ENCODE peak calls at places on chromosome 15, in six cellular contexts. One of them, this sample, is unnamed.

GRCh38 chr15:64943512-64944225 is 32.0 kb downstream of the ANKDD1A start:
- DNase-seq in breast epithelium: no peak
- DNase-seq in sigmoid colon: no peak
- DNase-seq in transverse colon: no peak
- DNase-seq in spleen: no peak
- DNase-seq in SK-N-SH: no peak
- DNase-seq in this sample: no peak

GRCh38 chr15:61681676-61682075 is 378.6 kb downstream of the VPS13C start:
- DNase-seq in transverse colon: no peak
- DNase-seq in breast epithelium: no peak
- DNase-seq in spleen: no peak
- DNase-seq in SK-N-SH: no peak
- DNase-seq in sigmoid colon: no peak
- DNase-seq in this sample: no peak

GRCh38 chr15:70547846-70548487 is 215.4 kb downstream of the UACA start:
- DNase-seq in transverse colon: no peak
- DNase-seq in breast epithelium: no peak
- DNase-seq in spleen: no peak
- DNase-seq in SK-N-SH: no peak
- DNase-seq in sigmoid colon: no peak
- DNase-seq in this sample: no peak

GRCh38 chr15:95138604-95139270 is 907.4 kb downstream of the MCTP2 start:
- DNase-seq in breast epithelium: no peak
- DNase-seq in transverse colon: no peak
- DNase-seq in SK-N-SH: no peak
- DNase-seq in sigmoid colon: no peak
- DNase-seq in spleen: no peak
- DNase-seq in this sample: no peak

GRCh38 chr15:64804619-64805018 is 20.8 kb downstream of the PIF1 start:
- DNase-seq in spleen: no peak
- DNase-seq in SK-N-SH: no peak
- DNase-seq in transverse colon: no peak
- DNase-seq in sigmoid colon: no peak
- DNase-seq in breast epithelium: no peak
- DNase-seq in this sample: no peak

GRCh38 chr15:80536231-80536630 is 132.0 kb downstream of the ARNT2 start:
- DNase-seq in sigmoid colon: no peak
- DNase-seq in spleen: no peak
- DNase-seq in transverse colon: no peak
- DNase-seq in breast epithelium: no peak
- DNase-seq in SK-N-SH: no peak
- DNase-seq in this sample: no peak

GRCh38 chr15:78206326-78207109 is 27.8 kb downstream of the ACSBG1 start:
- DNase-seq in transverse colon: no peak
- DNase-seq in breast epithelium: peak
- DNase-seq in SK-N-SH: no peak
- DNase-seq in spleen: no peak
- DNase-seq in sigmoid colon: no peak
- DNase-seq in this sample: no peak

GRCh38 chr15:66294932-66295235 is 1.5 kb downstream of the DIS3L start:
- DNase-seq in sigmoid colon: no peak
- DNase-seq in breast epithelium: no peak
- DNase-seq in transverse colon: no peak
- DNase-seq in SK-N-SH: no peak
- DNase-seq in spleen: no peak
- DNase-seq in this sample: no peak

GRCh38 chr15:58307313-58307961 is 124.4 kb upstream of the LIPC start:
- DNase-seq in transverse colon: no peak
- DNase-seq in sigmoid colon: no peak
- DNase-seq in SK-N-SH: peak
- DNase-seq in spleen: no peak
- DNase-seq in breast epithelium: no peak
- DNase-seq in this sample: no peak

GRCh38 chr15:101190196-101190595 is 61.7 kb downstream of the CHSY1 start:
- DNase-seq in breast epithelium: no peak
- DNase-seq in SK-N-SH: no peak
- DNase-seq in sigmoid colon: no peak
- DNase-seq in spleen: no peak
- DNase-seq in transverse colon: no peak
- DNase-seq in this sample: no peak

GRCh38 chr15:79608041-79608440 is 175.9 kb downstream of the MINAR1 start:
- DNase-seq in SK-N-SH: peak
- DNase-seq in sigmoid colon: no peak
- DNase-seq in spleen: no peak
- DNase-seq in breast epithelium: no peak
- DNase-seq in transverse colon: no peak
- DNase-seq in this sample: no peak

GRCh38 chr15:56325186-56325585 is 40.0 kb upstream of the TEX9 start:
- DNase-seq in transverse colon: no peak
- DNase-seq in SK-N-SH: no peak
- DNase-seq in breast epithelium: no peak
- DNase-seq in sigmoid colon: no peak
- DNase-seq in spleen: no peak
- DNase-seq in this sample: no peak

GRCh38 chr15:65198571-65198970 is 12.7 kb downstream of the CILP start:
- DNase-seq in breast epithelium: no peak
- DNase-seq in transverse colon: no peak
- DNase-seq in spleen: no peak
- DNase-seq in SK-N-SH: no peak
- DNase-seq in sigmoid colon: no peak
- DNase-seq in this sample: no peak

GRCh38 chr15:80404719-80405553 is 754 bp downstream of the ARNT2 start:
- DNase-seq in SK-N-SH: peak
- DNase-seq in transverse colon: no peak
- DNase-seq in breast epithelium: no peak
- DNase-seq in sigmoid colon: no peak
- DNase-seq in spleen: no peak
- DNase-seq in this sample: no peak

GRCh38 chr15:93415576-93415975 is 326.6 kb upstream of the RGMA start:
- DNase-seq in transverse colon: no peak
- DNase-seq in sigmoid colon: no peak
- DNase-seq in breast epithelium: no peak
- DNase-seq in SK-N-SH: no peak
- DNase-seq in spleen: no peak
- DNase-seq in this sample: no peak

GRCh38 chr15:90594297-90594696 is 64.6 kb downstream of the CRTC3 start:
- DNase-seq in transverse colon: peak
- DNase-seq in spleen: peak
- DNase-seq in SK-N-SH: no peak
- DNase-seq in breast epithelium: peak
- DNase-seq in sigmoid colon: peak
- DNase-seq in this sample: no peak

GRCh38 chr15:99090011-99090699 is 14.7 kb upstream of the SYNM start:
- DNase-seq in breast epithelium: no peak
- DNase-seq in SK-N-SH: no peak
- DNase-seq in transverse colon: peak
- DNase-seq in spleen: no peak
- DNase-seq in sigmoid colon: no peak
- DNase-seq in this sample: no peak

GRCh38 chr15:67065531-67066005 is at the start of gene SMAD3:
- DNase-seq in spleen: peak
- DNase-seq in SK-N-SH: peak
- DNase-seq in breast epithelium: peak
- DNase-seq in sigmoid colon: peak
- DNase-seq in transverse colon: peak
- DNase-seq in this sample: no peak

GRCh38 chr15:88759872-88760271 is 43.4 kb upstream of the ACAN start:
- DNase-seq in sigmoid colon: no peak
- DNase-seq in SK-N-SH: no peak
- DNase-seq in breast epithelium: no peak
- DNase-seq in spleen: no peak
- DNase-seq in transverse colon: no peak
- DNase-seq in this sample: no peak

GRCh38 chr15:96345560-96346389 is 15.3 kb downstream of the NR2F2 start:
- DNase-seq in breast epithelium: no peak
- DNase-seq in sigmoid colon: peak
- DNase-seq in spleen: peak
- DNase-seq in SK-N-SH: peak
- DNase-seq in transverse colon: no peak
- DNase-seq in this sample: no peak

GRCh38 chr15:73075151-73075859 is 23.0 kb downstream of the NEO1 start:
- DNase-seq in SK-N-SH: no peak
- DNase-seq in transverse colon: no peak
- DNase-seq in breast epithelium: no peak
- DNase-seq in spleen: no peak
- DNase-seq in sigmoid colon: no peak
- DNase-seq in this sample: no peak

GRCh38 chr15:91255788-91256187 is 155.7 kb downstream of the SV2B start:
- DNase-seq in SK-N-SH: no peak
- DNase-seq in spleen: no peak
- DNase-seq in breast epithelium: no peak
- DNase-seq in transverse colon: no peak
- DNase-seq in sigmoid colon: no peak
- DNase-seq in this sample: no peak

GRCh38 chr15:44286814-44287555 is 1.5 kb upstream of the GOLM2 start:
- DNase-seq in transverse colon: no peak
- DNase-seq in sigmoid colon: no peak
- DNase-seq in breast epithelium: no peak
- DNase-seq in spleen: peak
- DNase-seq in SK-N-SH: no peak
- DNase-seq in this sample: no peak

GRCh38 chr15:29671308-29671981 is 150.8 kb downstream of the TJP1 start:
- DNase-seq in SK-N-SH: no peak
- DNase-seq in breast epithelium: no peak
- DNase-seq in sigmoid colon: no peak
- DNase-seq in transverse colon: no peak
- DNase-seq in spleen: no peak
- DNase-seq in this sample: no peak

GRCh38 chr15:45611305-45611704 is 23.5 kb upstream of the SQOR start:
- DNase-seq in sigmoid colon: no peak
- DNase-seq in spleen: no peak
- DNase-seq in SK-N-SH: peak
- DNase-seq in transverse colon: no peak
- DNase-seq in breast epithelium: no peak
- DNase-seq in this sample: peak

GRCh38 chr15:77636209-77636608 is 3.5 kb upstream of the LINGO1 start:
- DNase-seq in breast epithelium: no peak
- DNase-seq in sigmoid colon: no peak
- DNase-seq in transverse colon: no peak
- DNase-seq in spleen: no peak
- DNase-seq in SK-N-SH: no peak
- DNase-seq in this sample: no peak

GRCh38 chr15:45186771-45187577 is 792 bp downstream of the SHF start:
- DNase-seq in SK-N-SH: peak
- DNase-seq in breast epithelium: no peak
- DNase-seq in sigmoid colon: no peak
- DNase-seq in transverse colon: no peak
- DNase-seq in spleen: peak
- DNase-seq in this sample: no peak

GRCh38 chr15:72737723-72738122 is 45.8 kb downstream of the ADPGK start:
- DNase-seq in transverse colon: no peak
- DNase-seq in sigmoid colon: no peak
- DNase-seq in spleen: no peak
- DNase-seq in SK-N-SH: no peak
- DNase-seq in breast epithelium: no peak
- DNase-seq in this sample: no peak

GRCh38 chr15:33963831-33964664 is 4.2 kb upstream of the CHRM5 start:
- DNase-seq in spleen: no peak
- DNase-seq in SK-N-SH: peak
- DNase-seq in transverse colon: no peak
- DNase-seq in sigmoid colon: no peak
- DNase-seq in breast epithelium: no peak
- DNase-seq in this sample: no peak

DNA sequence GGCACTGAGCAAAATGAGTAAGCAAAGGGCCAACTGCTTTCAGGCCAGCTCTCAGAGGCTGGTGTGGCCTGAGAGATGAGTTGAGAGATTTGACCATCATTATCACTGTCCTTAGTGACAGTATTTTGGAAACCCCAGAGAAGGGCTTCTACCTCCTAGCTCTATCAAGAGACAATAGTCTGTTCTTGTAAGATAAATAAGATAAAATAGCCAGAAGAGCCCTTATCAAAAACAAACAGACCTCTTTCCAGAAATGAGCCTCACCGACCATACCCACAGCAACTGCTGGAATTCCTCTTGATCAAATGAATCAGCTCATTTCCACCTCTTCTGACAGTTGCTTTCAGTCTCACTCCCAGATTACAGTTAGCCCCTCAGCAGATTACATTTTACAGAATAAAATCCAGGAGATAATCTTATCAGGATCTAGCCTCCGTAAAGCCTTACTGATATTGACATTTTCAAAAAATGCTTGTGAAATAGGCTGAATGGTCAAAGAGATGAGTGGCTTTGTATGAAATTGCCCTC is 4.5 kb downstream of the HDC start:
- DNase-seq in SK-N-SH: peak
- DNase-seq in spleen: no peak
- DNase-seq in breast epithelium: no peak
- DNase-seq in sigmoid colon: no peak
- DNase-seq in transverse colon: no peak
- DNase-seq in this sample: no peak
- H3K4me3 ChIP-seq in SK-N-SH: no peak
- H3K4me3 ChIP-seq in spleen: no peak
- H3K4me3 ChIP-seq in breast epithelium: no peak
- H3K4me3 ChIP-seq in sigmoid colon: no peak
- H3K4me3 ChIP-seq in transverse colon: no peak
- H3K4me3 ChIP-seq in this sample: no peak

GRCh38 chr15:40511093-40511471 is 40.3 kb downstream of the CHST14 start:
- DNase-seq in spleen: peak
- DNase-seq in SK-N-SH: no peak
- DNase-seq in transverse colon: peak
- DNase-seq in breast epithelium: no peak
- DNase-seq in sigmoid colon: no peak
- DNase-seq in this sample: no peak
- TF ChIP-seq POLR2AphosphoS5 in spleen: no peak
- TF ChIP-seq POLR2AphosphoS5 in SK-N-SH: no peak
- TF ChIP-seq POLR2AphosphoS5 in transverse colon: no peak
- TF ChIP-seq POLR2AphosphoS5 in breast epithelium: no peak
- TF ChIP-seq POLR2AphosphoS5 in sigmoid colon: no peak
- TF ChIP-seq POLR2AphosphoS5 in this sample: no peak

GRCh38 chr15:63288342-63288741 is 10.9 kb downstream of the APH1B start:
- DNase-seq in breast epithelium: no peak
- DNase-seq in spleen: no peak
- DNase-seq in transverse colon: no peak
- DNase-seq in SK-N-SH: no peak
- DNase-seq in sigmoid colon: no peak
- DNase-seq in this sample: no peak
- H3K27ac ChIP-seq in breast epithelium: no peak
- H3K27ac ChIP-seq in spleen: no peak
- H3K27ac ChIP-seq in transverse colon: no peak
- H3K27ac ChIP-seq in SK-N-SH: peak
- H3K27ac ChIP-seq in sigmoid colon: no peak
- H3K27ac ChIP-seq in this sample: no peak

DNA sequence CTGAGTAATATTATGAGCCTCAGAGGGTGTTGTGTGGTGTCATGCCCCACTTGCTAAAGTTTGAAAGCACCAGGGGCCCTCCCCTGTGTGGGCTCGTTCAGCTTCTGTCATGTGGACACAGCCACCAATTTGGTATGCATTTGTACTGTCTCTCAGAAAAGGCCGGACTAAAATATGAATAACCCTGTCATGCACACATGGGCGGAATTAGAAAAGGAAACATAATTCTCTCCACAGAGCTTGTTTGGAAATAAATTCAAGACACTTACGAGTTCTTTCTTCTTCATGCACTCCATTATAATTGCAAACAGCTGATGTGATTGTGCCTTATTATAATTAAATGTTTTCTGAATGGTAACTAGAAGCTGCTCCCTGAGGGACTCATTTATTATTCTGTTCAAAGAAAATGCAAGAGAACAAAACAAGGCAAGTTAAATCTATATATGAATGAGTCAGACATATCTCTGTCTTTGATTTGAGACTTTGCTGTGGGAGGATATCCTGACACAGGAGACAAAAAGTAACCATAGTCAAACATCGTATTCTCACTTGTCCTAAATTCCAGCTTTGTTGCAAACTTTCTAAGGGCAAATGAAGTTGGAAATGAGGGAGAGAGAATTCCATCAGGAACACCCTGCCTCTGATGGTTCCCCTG is 39.1 kb downstream of the TRPM1 start:
- DNase-seq in spleen: no peak
- DNase-seq in transverse colon: no peak
- DNase-seq in sigmoid colon: no peak
- DNase-seq in breast epithelium: no peak
- DNase-seq in SK-N-SH: no peak
- DNase-seq in this sample: peak
- H3K4me3 ChIP-seq in spleen: no peak
- H3K4me3 ChIP-seq in transverse colon: no peak
- H3K4me3 ChIP-seq in sigmoid colon: no peak
- H3K4me3 ChIP-seq in breast epithelium: no peak
- H3K4me3 ChIP-seq in SK-N-SH: no peak
- H3K4me3 ChIP-seq in this sample: peak

This sample was measured in SK-N-MC.